ENCODE peak calls at places on chromosome X, in five cellular contexts. V, L, A, O and H are unnamed samples.

GRCh38 chrX:19544693-19545305 is 29.5 kb upstream of the MAP3K15 start:
- DNase-seq in V (no peak), L (no peak), A (peak; percentile 17), O (peak; percentile 34), H (peak; percentile 26)

GRCh38 chrX:152445926-152446325 is 5.2 kb downstream of the GABRA3 start:
- DNase-seq in V (no peak), L (no peak), A (no peak), O (no peak), H (no peak)

GRCh38 chrX:111555559-111555958 is 44.1 kb downstream of the SERTM2 start:
- DNase-seq in V (no peak), L (no peak), A (no peak), O (no peak), H (no peak)

GRCh38 chrX:42615161-42615563 is 162.8 kb downstream of the PPP1R2C start:
- DNase-seq in V (no peak), L (no peak), A (no peak), O (peak; percentile 9), H (peak; percentile 18)

GRCh38 chrX:154002215-154002719 is 17.4 kb downstream of the IRAK1 start:
- DNase-seq in V (no peak), L (peak; percentile 87), A (peak; percentile 27), O (peak; percentile 58), H (no peak)

GRCh38 chrX:113947548-113947947 is 636.3 kb upstream of the HTR2C start:
- DNase-seq in V (no peak), L (no peak), A (no peak), O (no peak), H (no peak)

GRCh38 chrX:42094208-42094607 is 170.9 kb upstream of the CASK start:
- DNase-seq in V (no peak), L (no peak), A (no peak), O (no peak), H (no peak)

GRCh38 chrX:106306391-106306947 is 138.4 kb downstream of the PWWP3B start:
- DNase-seq in V (no peak), L (no peak), A (no peak), O (no peak), H (no peak)

GRCh38 chrX:129144172-129145038 is 378.9 kb downstream of the SMARCA1 start:
- DNase-seq in V (no peak), L (no peak), A (no peak), O (no peak), H (no peak)

GRCh38 chrX:153797415-153798015 is 3.0 kb downstream of the SSR4 start:
- DNase-seq in V (no peak), L (no peak), A (no peak), O (no peak), H (no peak)

GRCh38 chrX:394830-395229 is 8.1 kb upstream of the PPP2R3B start:
- DNase-seq in V (no peak), L (no peak), A (no peak), O (no peak), H (no peak)

GRCh38 chrX:37423864-37424569 is 74.9 kb downstream of the PRRG1 start:
- DNase-seq in V (no peak), L (no peak), A (no peak), O (no peak), H (no peak)

GRCh38 chrX:1596676-1597344 is 5.4 kb downstream of the AKAP17A start:
- DNase-seq in V (no peak), L (no peak), A (no peak), O (no peak), H (no peak)

GRCh38 chrX:95290455-95290854 is 1394.2 kb upstream of the DIAPH2 start:
- DNase-seq in V (no peak), L (no peak), A (no peak), O (no peak), H (no peak)

GRCh38 chrX:10859353-10859752 is 239.0 kb upstream of the MID1 start:
- DNase-seq in V (no peak), L (no peak), A (no peak), O (no peak), H (no peak)

GRCh38 chrX:107684956-107685385 is 56.7 kb downstream of the PRPS1 start:
- DNase-seq in V (no peak), L (peak; percentile 81), A (no peak), O (peak; percentile 27), H (no peak)

GRCh38 chrX:70132244-70132643 is 1.0 kb upstream of the IGBP1 start:
- DNase-seq in V (no peak), L (no peak), A (peak; percentile 0), O (no peak), H (no peak)